ENCODE peak calls at places on chromosome 20, in ten cellular contexts. One of them, this sample, is unnamed.

GRCh38 chr20:6469695-6470094 is 297.8 kb upstream of the BMP2 start:
- DNase-seq in activated CD8-positive, alpha-beta memory T cell treated with anti-CD3 and anti-CD28 coated beads, Interleukin-2, amount 50 U/mL, for 48 hours: no peak
- DNase-seq in ELR: no peak
- DNase-seq in fibroblast of lung: no peak
- DNase-seq in NCI-H345: no peak
- DNase-seq in progenitor cell of endocrine pancreas: no peak
- DNase-seq in effector CD8-positive, alpha-beta T cell: no peak
- DNase-seq in MV-4-11: no peak
- DNase-seq in H7: no peak
- DNase-seq in KBM-7: no peak
- DNase-seq in this sample: no peak

GRCh38 chr20:14657231-14657630 is 319.8 kb upstream of the FLRT3 start:
- DNase-seq in H7: no peak
- DNase-seq in NCI-H345: peak; percentile 14
- DNase-seq in ELR: no peak
- DNase-seq in KBM-7: no peak
- DNase-seq in fibroblast of lung: no peak
- DNase-seq in progenitor cell of endocrine pancreas: no peak
- DNase-seq in activated CD8-positive, alpha-beta memory T cell treated with anti-CD3 and anti-CD28 coated beads, Interleukin-2, amount 50 U/mL, for 48 hours: no peak
- DNase-seq in MV-4-11: no peak
- DNase-seq in effector CD8-positive, alpha-beta T cell: no peak
- DNase-seq in this sample: no peak

GRCh38 chr20:8667306-8667705 is 401.6 kb upstream of the PLCB4 start:
- DNase-seq in KBM-7: no peak
- DNase-seq in NCI-H345: no peak
- DNase-seq in fibroblast of lung: no peak
- DNase-seq in effector CD8-positive, alpha-beta T cell: no peak
- DNase-seq in progenitor cell of endocrine pancreas: no peak
- DNase-seq in ELR: no peak
- DNase-seq in H7: no peak
- DNase-seq in activated CD8-positive, alpha-beta memory T cell treated with anti-CD3 and anti-CD28 coated beads, Interleukin-2, amount 50 U/mL, for 48 hours: no peak
- DNase-seq in MV-4-11: no peak
- DNase-seq in this sample: no peak

GRCh38 chr20:58619847-58620431 is 31.1 kb upstream of the STX16 start:
- DNase-seq in MV-4-11: peak; percentile 23
- DNase-seq in H7: peak; percentile 78
- DNase-seq in progenitor cell of endocrine pancreas: no peak
- DNase-seq in NCI-H345: no peak
- DNase-seq in activated CD8-positive, alpha-beta memory T cell treated with anti-CD3 and anti-CD28 coated beads, Interleukin-2, amount 50 U/mL, for 48 hours: no peak
- DNase-seq in effector CD8-positive, alpha-beta T cell: no peak
- DNase-seq in ELR: peak; percentile 26
- DNase-seq in fibroblast of lung: no peak
- DNase-seq in KBM-7: no peak
- DNase-seq in this sample: peak; percentile 56

GRCh38 chr20:58545565-58546195 is 30.5 kb upstream of the APCDD1L start:
- DNase-seq in ELR: peak; percentile 54
- DNase-seq in activated CD8-positive, alpha-beta memory T cell treated with anti-CD3 and anti-CD28 coated beads, Interleukin-2, amount 50 U/mL, for 48 hours: peak; percentile 10
- DNase-seq in fibroblast of lung: peak; percentile 82
- DNase-seq in MV-4-11: no peak
- DNase-seq in KBM-7: no peak
- DNase-seq in effector CD8-positive, alpha-beta T cell: no peak
- DNase-seq in progenitor cell of endocrine pancreas: no peak
- DNase-seq in H7: no peak
- DNase-seq in NCI-H345: no peak
- DNase-seq in this sample: no peak

GRCh38 chr20:50267041-50267865 is 76.6 kb downstream of the CEBPB start:
- DNase-seq in ELR: peak; percentile 34
- DNase-seq in activated CD8-positive, alpha-beta memory T cell treated with anti-CD3 and anti-CD28 coated beads, Interleukin-2, amount 50 U/mL, for 48 hours: no peak
- DNase-seq in fibroblast of lung: peak; percentile 57
- DNase-seq in effector CD8-positive, alpha-beta T cell: no peak
- DNase-seq in NCI-H345: peak; percentile 66
- DNase-seq in KBM-7: no peak
- DNase-seq in MV-4-11: peak; percentile 43
- DNase-seq in H7: peak; percentile 92
- DNase-seq in progenitor cell of endocrine pancreas: no peak
- DNase-seq in this sample: peak; percentile 71

GRCh38 chr20:2759143-2759542 is 41.3 kb downstream of the CPXM1 start:
- DNase-seq in ELR: no peak
- DNase-seq in fibroblast of lung: no peak
- DNase-seq in progenitor cell of endocrine pancreas: no peak
- DNase-seq in NCI-H345: no peak
- DNase-seq in activated CD8-positive, alpha-beta memory T cell treated with anti-CD3 and anti-CD28 coated beads, Interleukin-2, amount 50 U/mL, for 48 hours: peak; percentile 44
- DNase-seq in H7: peak; percentile 55
- DNase-seq in MV-4-11: no peak
- DNase-seq in KBM-7: no peak
- DNase-seq in effector CD8-positive, alpha-beta T cell: no peak
- DNase-seq in this sample: no peak

GRCh38 chr20:58511364-58511763 is 3.8 kb downstream of the APCDD1L start:
- DNase-seq in activated CD8-positive, alpha-beta memory T cell treated with anti-CD3 and anti-CD28 coated beads, Interleukin-2, amount 50 U/mL, for 48 hours: no peak
- DNase-seq in NCI-H345: no peak
- DNase-seq in effector CD8-positive, alpha-beta T cell: no peak
- DNase-seq in progenitor cell of endocrine pancreas: no peak
- DNase-seq in fibroblast of lung: peak; percentile 90
- DNase-seq in H7: no peak
- DNase-seq in ELR: peak; percentile 52
- DNase-seq in KBM-7: no peak
- DNase-seq in MV-4-11: peak; percentile 91
- DNase-seq in this sample: no peak

GRCh38 chr20:18288748-18289705 is 700 bp downstream of the ZNF133 start:
- DNase-seq in H7: peak; percentile 11
- DNase-seq in ELR: peak; percentile 54
- DNase-seq in MV-4-11: no peak
- DNase-seq in activated CD8-positive, alpha-beta memory T cell treated with anti-CD3 and anti-CD28 coated beads, Interleukin-2, amount 50 U/mL, for 48 hours: no peak
- DNase-seq in progenitor cell of endocrine pancreas: no peak
- DNase-seq in fibroblast of lung: peak; percentile 14
- DNase-seq in KBM-7: no peak
- DNase-seq in NCI-H345: no peak
- DNase-seq in effector CD8-positive, alpha-beta T cell: no peak
- DNase-seq in this sample: peak; percentile 57

GRCh38 chr20:60001027-60001567 is 42.9 kb downstream of the CDH26 start:
- DNase-seq in ELR: no peak
- DNase-seq in effector CD8-positive, alpha-beta T cell: no peak
- DNase-seq in activated CD8-positive, alpha-beta memory T cell treated with anti-CD3 and anti-CD28 coated beads, Interleukin-2, amount 50 U/mL, for 48 hours: no peak
- DNase-seq in MV-4-11: no peak
- DNase-seq in progenitor cell of endocrine pancreas: no peak
- DNase-seq in fibroblast of lung: no peak
- DNase-seq in H7: no peak
- DNase-seq in KBM-7: no peak
- DNase-seq in NCI-H345: no peak
- DNase-seq in this sample: no peak

GRCh38 chr20:53547664-53548239 is 45.9 kb downstream of the ZNF217 start:
- DNase-seq in KBM-7: peak; percentile 77
- DNase-seq in ELR: peak; percentile 79
- DNase-seq in progenitor cell of endocrine pancreas: peak; percentile 19
- DNase-seq in effector CD8-positive, alpha-beta T cell: no peak
- DNase-seq in MV-4-11: peak; percentile 61
- DNase-seq in activated CD8-positive, alpha-beta memory T cell treated with anti-CD3 and anti-CD28 coated beads, Interleukin-2, amount 50 U/mL, for 48 hours: no peak
- DNase-seq in fibroblast of lung: peak; percentile 58
- DNase-seq in H7: peak; percentile 70
- DNase-seq in NCI-H345: peak; percentile 61
- DNase-seq in this sample: peak; percentile 90

GRCh38 chr20:20367681-20368413 is at the start of gene INSM1:
- DNase-seq in MV-4-11: no peak
- DNase-seq in H7: peak; percentile 91
- DNase-seq in NCI-H345: peak; percentile 100
- DNase-seq in progenitor cell of endocrine pancreas: peak; percentile 25
- DNase-seq in effector CD8-positive, alpha-beta T cell: no peak
- DNase-seq in activated CD8-positive, alpha-beta memory T cell treated with anti-CD3 and anti-CD28 coated beads, Interleukin-2, amount 50 U/mL, for 48 hours: peak; percentile 64
- DNase-seq in KBM-7: no peak
- DNase-seq in fibroblast of lung: no peak
- DNase-seq in ELR: no peak
- DNase-seq in this sample: peak; percentile 75

This sample was measured in GM23338.